ENCODE peak calls at places on chromosomes 16 and 17, in ten cellular contexts. I is ascending aorta; P is CD8-positive, alpha-beta T cell; U is vagina; Y is prostate gland; G is hepatocyte; J is left ventricle myocardium inferior; O is uterus; X is heart left ventricle; V is PC-9. C is an unnamed sample.

GRCh38 chr16:15592324-15592723 is 50.6 kb downstream of the MARF1 start:
- DNase-seq in I (no peak), P (peak; percentile 50), U (no peak), Y (no peak), G (no peak), J (no peak), O (no peak), X (no peak), V (peak; percentile 40), C (no peak)

GRCh38 chr17:17204041-17204591 is 2.0 kb downstream of the PLD6 start:
- DNase-seq in I (peak; percentile 89), P (no peak), U (no peak), Y (no peak), G (no peak), J (peak; percentile 60), O (no peak), X (no peak), V (no peak), C (peak; percentile 55)

GRCh38 chr17:68580236-68580903 is 20.8 kb downstream of the FAM20A start:
- DNase-seq in I (peak; percentile 72), P (no peak), U (no peak), Y (no peak), G (no peak), J (no peak), O (peak; percentile 48), X (peak; percentile 8), V (no peak), C (no peak)

GRCh38 chr17:41101586-41102259 is at the start of gene KRTAP4-16:
- DNase-seq in I (no peak), P (no peak), U (no peak), Y (no peak), G (no peak), J (no peak), O (no peak), X (no peak), V (no peak), C (no peak)

GRCh38 chr16:87658564-87659225 is 56.4 kb downstream of the JPH3 start:
- DNase-seq in I (no peak), P (no peak), U (no peak), Y (no peak), G (peak; percentile 28), J (no peak), O (no peak), X (no peak), V (no peak), C (no peak)

GRCh38 chr17:6421700-6422604 is 13.0 kb downstream of the AIPL1 start:
- DNase-seq in I (peak; percentile 82), P (peak; percentile 58), U (no peak), Y (peak; percentile 61), G (peak; percentile 88), J (peak; percentile 73), O (peak; percentile 71), X (peak; percentile 81), V (peak; percentile 83), C (peak; percentile 76)

GRCh38 chr17:49388290-49388640 is 26.2 kb upstream of the ZNF652 start:
- DNase-seq in I (no peak), P (peak; percentile 38), U (no peak), Y (no peak), G (no peak), J (no peak), O (no peak), X (no peak), V (no peak), C (no peak)

GRCh38 chr17:75262112-75262606 is 480 bp downstream of the MRPS7 start:
- DNase-seq in I (no peak), P (no peak), U (no peak), Y (no peak), G (peak; percentile 33), J (no peak), O (no peak), X (no peak), V (no peak), C (no peak)

GRCh38 chr17:45230787-45231480 is 9.2 kb downstream of the FMNL1 start:
- DNase-seq in I (no peak), P (no peak), U (no peak), Y (no peak), G (no peak), J (peak; percentile 77), O (no peak), X (no peak), V (peak; percentile 51), C (peak; percentile 78)

GRCh38 chr16:35193956-35194355 is 1734.5 kb downstream of the TP53TG3F start:
- DNase-seq in I (no peak), P (no peak), U (peak; percentile 40), Y (no peak), G (no peak), J (no peak), O (no peak), X (no peak), V (no peak), C (no peak)

GRCh38 chr17:6048486-6048885 is 21.7 kb upstream of the WSCD1 start:
- DNase-seq in I (no peak), P (no peak), U (no peak), Y (no peak), G (no peak), J (no peak), O (no peak), X (no peak), V (no peak), C (no peak)

GRCh38 chr16:30786936-30787612 is at the start of gene ZNF629:
- DNase-seq in I (peak; percentile 85), P (peak; percentile 27), U (no peak), Y (peak; percentile 55), G (peak; percentile 87), J (peak; percentile 73), O (peak; percentile 73), X (peak; percentile 86), V (peak; percentile 75), C (peak; percentile 84)

GRCh38 chr16:89695875-89696597 is 5.5 kb downstream of the SPATA2L start:
- DNase-seq in I (no peak), P (no peak), U (no peak), Y (no peak), G (peak; percentile 10), J (no peak), O (no peak), X (no peak), V (no peak), C (no peak)

GRCh38 chr17:36546418-36547093 is 1.8 kb downstream of the GGNBP2 start:
- DNase-seq in I (no peak), P (no peak), U (no peak), Y (no peak), G (no peak), J (no peak), O (no peak), X (no peak), V (no peak), C (no peak)

GRCh38 chr17:5362162-5362811 is 57.2 kb downstream of the NUP88 start:
- DNase-seq in I (no peak), P (no peak), U (no peak), Y (no peak), G (no peak), J (no peak), O (no peak), X (no peak), V (no peak), C (no peak)

GRCh38 chr16:67116388-67117311 is 6.9 kb downstream of the PHAF1 start:
- DNase-seq in I (no peak), P (no peak), U (no peak), Y (no peak), G (no peak), J (no peak), O (no peak), X (no peak), V (no peak), C (no peak)

GRCh38 chr16:79770244-79771064 is 169.9 kb upstream of the MAF start:
- DNase-seq in I (peak; percentile 94), P (peak; percentile 40), U (no peak), Y (peak; percentile 92), G (peak; percentile 97), J (peak; percentile 91), O (peak; percentile 90), X (peak; percentile 91), V (peak; percentile 37), C (peak; percentile 88)
- TF ChIP-seq CTCF in I (no peak), P (no peak), U (no peak), Y (no peak), G (no peak), J (no peak), O (no peak), X (no peak), V (no peak), C (no peak)

DNA sequence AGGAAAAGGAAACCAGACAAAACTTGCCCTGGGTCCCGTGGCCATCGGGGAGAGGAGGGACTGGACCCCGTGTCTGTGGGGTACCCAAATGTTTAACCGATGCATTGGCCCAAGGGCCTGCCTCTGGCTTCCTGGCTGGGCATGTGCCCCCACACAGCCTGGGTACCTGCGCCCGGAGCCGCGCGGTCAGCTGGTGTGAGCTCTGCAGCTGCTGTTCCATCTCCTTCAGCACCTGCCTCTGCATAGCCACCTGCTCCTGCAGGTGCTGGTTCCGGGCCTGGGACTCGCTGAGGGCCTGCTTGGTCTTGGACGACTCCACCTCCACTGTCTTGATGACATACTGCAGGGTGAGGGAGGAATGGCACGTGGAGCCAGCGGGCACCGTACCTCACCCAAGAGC is 31.9 kb downstream of the KIFC3 start:
- DNase-seq in I (no peak), P (no peak), U (no peak), Y (no peak), G (no peak), J (no peak), O (no peak), X (no peak), V (no peak), C (no peak)
- H3K36me3 ChIP-seq in I (peaks cover 70% of the 10 kb centered on the region), P (no peaks in the 10 kb centered on the region), U (no peaks in the 10 kb centered on the region), Y (no peaks in the 10 kb centered on the region), G (no peaks in the 10 kb centered on the region), J (peaks cover 67% of the 10 kb centered on the region), O (no peaks in the 10 kb centered on the region), X (peaks cover 68% of the 10 kb centered on the region), V (no peaks in the 10 kb centered on the region), C (peaks cover 42% of the 10 kb centered on the region)

GRCh38 chr17:1107777-1108559 is 71.8 kb downstream of the ABR start:
- DNase-seq in I (peak; percentile 81), P (peak; percentile 29), U (no peak), Y (no peak), G (no peak), J (no peak), O (no peak), X (peak; percentile 62), V (peak; percentile 26), C (peak; percentile 62)
- H3K27ac ChIP-seq in I (peak overlapping the region; percentile 90), P (peak overlapping the region; percentile 60), U (peak overlapping the region; percentile 90), Y (peak overlapping the region; percentile 88), G (peak overlapping the region; percentile 95), J (peak overlapping the region; percentile 98), O (peak overlapping the region; percentile 72), X (peak overlapping the region; percentile 98), V (no peak overlapping the region), C (peak overlapping the region; percentile 97)

DNA sequence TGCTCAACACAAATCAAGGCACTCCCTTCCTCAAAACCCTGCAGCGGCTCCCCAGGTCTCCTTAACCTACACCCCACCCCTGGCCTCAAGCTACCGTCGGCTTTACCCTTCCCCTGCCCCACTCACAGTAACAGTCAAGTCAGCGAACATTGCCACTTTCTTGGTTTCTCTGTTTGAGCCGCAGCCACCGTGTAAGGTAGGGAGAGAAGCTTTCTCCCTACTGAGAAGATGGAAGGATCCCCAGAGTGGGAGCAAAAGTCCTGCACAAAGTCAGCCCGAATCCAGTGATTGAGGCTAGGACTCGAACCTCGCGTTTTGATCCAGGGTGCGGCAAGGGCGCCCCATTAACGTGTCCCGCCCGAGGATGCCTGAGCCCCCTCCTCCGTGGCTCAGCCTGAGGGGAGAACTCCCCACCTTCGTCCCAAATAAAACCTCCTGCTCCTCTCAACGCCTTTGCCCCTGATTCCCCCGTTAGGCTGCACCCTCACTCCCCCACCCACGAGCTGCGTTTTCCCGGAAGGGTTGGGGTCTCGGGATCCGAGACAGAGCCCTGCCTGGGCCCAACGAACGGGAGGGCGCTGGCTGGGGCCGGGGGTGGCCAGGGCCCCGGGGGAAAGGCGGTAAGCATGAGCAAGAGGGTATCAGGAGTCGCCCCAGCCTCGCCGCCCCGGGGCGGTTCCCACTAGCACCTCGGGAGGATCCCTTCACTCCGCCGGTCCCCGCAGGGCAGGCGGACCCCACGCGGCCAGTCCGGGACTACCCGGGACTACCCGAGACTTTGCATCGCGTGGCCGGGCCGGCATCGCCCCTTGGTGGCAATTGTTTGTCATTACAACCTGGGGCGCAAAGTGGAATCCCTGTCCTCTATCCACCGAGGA is 9.9 kb upstream of the NAGS start:
- DNase-seq in I (peak; percentile 77), P (peak; percentile 65), U (no peak), Y (peak; percentile 41), G (peak; percentile 81), J (peak; percentile 54), O (peak; percentile 65), X (peak; percentile 49), V (peak; percentile 54), C (peak; percentile 69)
- TF ChIP-seq CTCF in I (peak; percentile 74), P (peak; percentile 93), U (peak; percentile 45), Y (peak; percentile 70), G (peak; percentile 90), J (peak; percentile 89), O (peak; percentile 84), X (peak; percentile 89), V (peak; percentile 90), C (peak; percentile 87)

C was measured in heart right ventricle.